ENCODE peak calls at places on chromosomes 12 and 14, in four cellular contexts. One of them, this sample, is unnamed. For H3K36me3 and H3K4me1, the result is how much of the 10 kb centered on the place peaks cover.

GRCh38 chr14:74551903-74552371 is 58.4 kb downstream of the ISCA2 start:
- DNase-seq in HCT116: no peak
- DNase-seq in HepG2: no peak
- DNase-seq in K562: no peak
- DNase-seq in this sample: no peak

GRCh38 chr12:93749515-93749914 is 72.3 kb downstream of the CRADD start:
- DNase-seq in HCT116: no peak
- DNase-seq in HepG2: no peak
- DNase-seq in K562: no peak
- DNase-seq in this sample: no peak

GRCh38 chr12:113373966-113374365 is 15.6 kb downstream of the PLBD2 start:
- DNase-seq in HCT116: no peak
- DNase-seq in HepG2: no peak
- DNase-seq in K562: no peak
- DNase-seq in this sample: no peak

GRCh38 chr14:80239631-80240030 is 28.3 kb upstream of the DIO2 start:
- DNase-seq in HCT116: no peak
- DNase-seq in HepG2: no peak
- DNase-seq in K562: no peak
- DNase-seq in this sample: no peak

GRCh38 chr12:15627995-15628945 is 160.9 kb downstream of the EPS8 start:
- DNase-seq in HCT116: no peak
- DNase-seq in HepG2: peak
- DNase-seq in K562: no peak
- DNase-seq in this sample: no peak

GRCh38 chr12:50569876-50570275 is 65.1 kb downstream of the DIP2B start:
- DNase-seq in HCT116: no peak
- DNase-seq in HepG2: no peak
- DNase-seq in K562: no peak
- DNase-seq in this sample: no peak

GRCh38 chr12:131007031-131007793 is 53.5 kb downstream of the ADGRD1 start:
- DNase-seq in HCT116: no peak
- DNase-seq in HepG2: peak
- DNase-seq in K562: no peak
- DNase-seq in this sample: no peak

GRCh38 chr14:56138987-56139386 is 20.8 kb downstream of the PELI2 start:
- DNase-seq in HCT116: no peak
- DNase-seq in HepG2: no peak
- DNase-seq in K562: no peak
- DNase-seq in this sample: no peak

GRCh38 chr12:104172564-104172935 is 34.5 kb upstream of the NFYB start:
- DNase-seq in HCT116: no peak
- DNase-seq in HepG2: no peak
- DNase-seq in K562: peak
- DNase-seq in this sample: no peak

GRCh38 chr12:129827102-129827873 is 76.5 kb downstream of the TMEM132D start:
- DNase-seq in HCT116: no peak
- DNase-seq in HepG2: no peak
- DNase-seq in K562: no peak
- DNase-seq in this sample: no peak

GRCh38 chr14:70934084-70934483 is 26.8 kb downstream of the PCNX1 start:
- DNase-seq in HCT116: no peak
- DNase-seq in HepG2: no peak
- DNase-seq in K562: no peak
- DNase-seq in this sample: no peak

GRCh38 chr14:105304565-105304964 is 3.8 kb upstream of the BRF1 start:
- DNase-seq in HCT116: no peak
- DNase-seq in HepG2: no peak
- DNase-seq in K562: no peak
- DNase-seq in this sample: no peak

GRCh38 chr12:51368640-51369517 is 22.3 kb downstream of the GALNT6 start:
- DNase-seq in HCT116: no peak
- DNase-seq in HepG2: no peak
- DNase-seq in K562: peak
- DNase-seq in this sample: no peak

GRCh38 chr12:7219599-7220243 is 30.2 kb downstream of the PEX5 start:
- DNase-seq in HCT116: peak
- DNase-seq in HepG2: peak
- DNase-seq in K562: peak
- DNase-seq in this sample: peak

GRCh38 chr14:93303659-93304058 is 29.2 kb downstream of the BTBD7 start:
- DNase-seq in HCT116: no peak
- DNase-seq in HepG2: no peak
- DNase-seq in K562: peak
- DNase-seq in this sample: no peak

GRCh38 chr12:15996948-15997347 is 85.8 kb downstream of the DERA start:
- DNase-seq in HCT116: no peak
- DNase-seq in HepG2: no peak
- DNase-seq in K562: no peak
- DNase-seq in this sample: no peak

GRCh38 chr12:6272300-6273208 is 37.9 kb upstream of the PLEKHG6 start:
- DNase-seq in HCT116: peak
- DNase-seq in HepG2: no peak
- DNase-seq in K562: peak
- DNase-seq in this sample: no peak

GRCh38 chr12:6967548-6968100 is 2.8 kb downstream of the PHB2 start:
- DNase-seq in HCT116: no peak
- DNase-seq in HepG2: no peak
- DNase-seq in K562: no peak
- DNase-seq in this sample: no peak

GRCh38 chr14:88166616-88167015 is 156.5 kb downstream of the KCNK10 start:
- DNase-seq in HCT116: no peak
- DNase-seq in HepG2: no peak
- DNase-seq in K562: no peak
- DNase-seq in this sample: no peak

GRCh38 chr14:90500665-90501370 is 104.0 kb downstream of the CALM1 start:
- DNase-seq in HCT116: no peak
- DNase-seq in HepG2: peak
- DNase-seq in K562: peak
- DNase-seq in this sample: no peak

GRCh38 chr14:88468396-88468795 is 82.9 kb downstream of the SPATA7 start:
- DNase-seq in HCT116: no peak
- DNase-seq in HepG2: no peak
- DNase-seq in K562: no peak
- DNase-seq in this sample: no peak

GRCh38 chr14:65214741-65215140 is 112.4 kb upstream of the MAX start:
- DNase-seq in HCT116: no peak
- DNase-seq in HepG2: no peak
- DNase-seq in K562: no peak
- DNase-seq in this sample: no peak

GRCh38 chr12:123931686-123932321 is 40.8 kb downstream of the CCDC92 start:
- DNase-seq in HCT116: no peak
- DNase-seq in HepG2: no peak
- DNase-seq in K562: no peak
- DNase-seq in this sample: no peak

GRCh38 chr14:70121521-70121920 is 67.2 kb downstream of the SLC8A3 start:
- DNase-seq in HCT116: no peak
- DNase-seq in HepG2: no peak
- DNase-seq in K562: no peak
- DNase-seq in this sample: no peak

GRCh38 chr12:6823161-6824084 is 1.8 kb downstream of the GPR162 start:
- DNase-seq in HCT116: no peak
- DNase-seq in HepG2: no peak
- DNase-seq in K562: no peak
- DNase-seq in this sample: no peak

GRCh38 chr12:1591029-1591428 is 3.4 kb downstream of the FBXL14 start:
- DNase-seq in HCT116: no peak
- DNase-seq in HepG2: no peak
- DNase-seq in K562: peak
- DNase-seq in this sample: no peak

GRCh38 chr14:95434161-95434560 is 82.3 kb downstream of the SYNE3 start:
- DNase-seq in HCT116: no peak
- DNase-seq in HepG2: no peak
- DNase-seq in K562: no peak
- DNase-seq in this sample: no peak

GRCh38 chr14:99127651-99128167 is 144.3 kb downstream of the BCL11B start:
- DNase-seq in HCT116: no peak
- DNase-seq in HepG2: no peak
- DNase-seq in K562: no peak
- DNase-seq in this sample: no peak

GRCh38 chr14:58865520-58866281 is 227.9 kb downstream of the DACT1 start:
- DNase-seq in HCT116: no peak
- DNase-seq in HepG2: no peak
- DNase-seq in K562: no peak
- DNase-seq in this sample: no peak

GRCh38 chr14:61109288-61109687 is 128.2 kb downstream of the SLC38A6 start:
- DNase-seq in HCT116: no peak
- DNase-seq in HepG2: no peak
- DNase-seq in K562: no peak
- DNase-seq in this sample: no peak

GRCh38 chr14:61107148-61107641 is 126.2 kb downstream of the SLC38A6 start:
- DNase-seq in HCT116: no peak
- DNase-seq in HepG2: no peak
- DNase-seq in K562: no peak
- DNase-seq in this sample: no peak

GRCh38 chr14:61107896-61108295 is 126.9 kb downstream of the SLC38A6 start:
- DNase-seq in HCT116: no peak
- DNase-seq in HepG2: no peak
- DNase-seq in K562: no peak
- DNase-seq in this sample: no peak

GRCh38 chr14:61110683-61111082 is 129.6 kb downstream of the SLC38A6 start:
- DNase-seq in HCT116: no peak
- DNase-seq in HepG2: no peak
- DNase-seq in K562: no peak
- DNase-seq in this sample: no peak

DNA sequence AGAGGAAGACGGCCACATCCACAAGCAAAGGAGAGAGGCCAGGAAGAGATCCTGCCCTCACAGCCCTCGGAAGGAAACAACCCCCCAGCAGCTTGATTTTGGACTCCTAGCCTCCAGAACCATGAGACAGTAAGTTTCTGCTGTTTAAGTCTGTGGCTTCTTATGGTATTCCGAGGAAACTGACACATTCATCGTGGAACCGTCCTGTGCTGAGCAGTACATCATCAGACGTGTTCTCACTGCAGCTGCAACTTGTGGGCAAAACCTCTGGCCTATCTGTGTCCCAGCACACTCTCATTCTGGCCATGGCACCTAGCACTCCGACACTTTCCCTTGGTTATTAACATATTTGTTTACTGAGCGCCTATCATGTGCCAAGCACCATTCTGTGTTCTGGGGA is 127.7 kb downstream of the SLC38A6 start:
- DNase-seq in HCT116: no peak
- DNase-seq in HepG2: no peak
- DNase-seq in K562: no peak
- DNase-seq in this sample: no peak
- TF ChIP-seq TCF7L2 in HCT116: no peak
- TF ChIP-seq TCF7L2 in HepG2: no peak
- TF ChIP-seq TCF7L2 in K562: no peak
- TF ChIP-seq TCF7L2 in this sample: no peak

DNA sequence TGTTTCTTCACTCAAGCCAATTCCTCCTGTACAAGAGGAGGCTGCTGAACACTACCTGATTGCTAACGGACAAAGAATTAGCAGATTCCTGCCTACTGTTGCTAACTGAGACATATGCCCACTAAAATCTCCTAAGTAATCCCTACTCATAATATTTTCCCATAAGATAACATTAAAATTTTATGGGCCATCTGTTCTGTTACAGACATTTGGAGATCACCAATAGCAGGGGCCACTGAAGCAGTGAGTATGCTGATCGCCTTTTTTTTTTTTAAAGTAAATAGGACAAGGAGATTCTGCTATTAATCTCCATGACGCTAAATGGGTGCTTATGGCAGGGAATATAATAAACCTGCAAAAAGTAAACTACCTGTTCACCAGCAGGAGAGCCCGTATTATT is 292.9 kb downstream of the MED13L start:
- DNase-seq in HCT116: no peak
- DNase-seq in HepG2: no peak
- DNase-seq in K562: no peak
- DNase-seq in this sample: no peak
- H3K36me3 ChIP-seq in HCT116: under half
- H3K36me3 ChIP-seq in HepG2: under half
- H3K36me3 ChIP-seq in K562: half or more
- H3K36me3 ChIP-seq in this sample: under half

GRCh38 chr12:53051058-53051880 is 1.4 kb downstream of the TNS2 start:
- DNase-seq in HCT116: no peak
- DNase-seq in HepG2: peak
- DNase-seq in K562: peak
- DNase-seq in this sample: no peak
- H3K4me1 ChIP-seq in HCT116: half or more
- H3K4me1 ChIP-seq in HepG2: half or more
- H3K4me1 ChIP-seq in K562: half or more
- H3K4me1 ChIP-seq in this sample: half or more

GRCh38 chr12:114916531-114916930 is 232.6 kb upstream of the TBX3 start:
- DNase-seq in HCT116: no peak
- DNase-seq in HepG2: no peak
- DNase-seq in K562: no peak
- DNase-seq in this sample: no peak
- TF ChIP-seq TCF7L2 in HCT116: no peak
- TF ChIP-seq TCF7L2 in HepG2: no peak
- TF ChIP-seq TCF7L2 in K562: no peak
- TF ChIP-seq TCF7L2 in this sample: no peak

GRCh38 chr12:31991146-31991545 is 31.9 kb downstream of the RESF1 start:
- DNase-seq in HCT116: no peak
- DNase-seq in HepG2: no peak
- DNase-seq in K562: no peak
- DNase-seq in this sample: no peak
- H3K36me3 ChIP-seq in HCT116: under half
- H3K36me3 ChIP-seq in HepG2: under half
- H3K36me3 ChIP-seq in K562: half or more
- H3K36me3 ChIP-seq in this sample: under half

DNA sequence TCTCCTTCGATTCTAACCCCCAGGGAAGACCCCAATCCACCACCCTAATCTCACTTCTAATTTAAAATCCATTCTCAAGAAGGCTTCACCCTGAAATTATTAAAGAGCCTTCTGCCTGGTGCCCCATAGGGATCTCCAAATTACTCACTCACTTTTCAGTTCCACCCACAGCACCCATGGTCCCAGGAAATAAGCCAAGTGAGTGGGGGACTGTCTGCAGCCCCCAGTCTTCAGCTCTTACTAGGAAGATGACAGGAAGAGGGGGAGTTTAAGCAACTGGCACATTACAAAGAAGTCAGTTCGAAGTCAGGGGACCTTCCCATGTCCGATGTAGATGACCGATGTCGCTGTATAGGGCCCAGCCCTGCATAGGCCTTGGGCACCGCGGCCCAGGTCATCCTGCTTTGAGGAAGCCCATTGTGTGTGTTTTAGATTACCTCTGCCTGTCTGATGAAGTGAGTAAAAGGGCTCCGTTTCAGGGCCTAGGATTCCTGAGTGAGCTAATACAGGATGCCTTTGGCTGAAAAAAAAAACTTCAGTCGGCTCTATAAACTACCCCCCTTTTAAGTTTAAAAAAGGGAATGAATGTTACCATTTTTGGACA is 1.9 kb downstream of the ACTN1 start:
- DNase-seq in HCT116: no peak
- DNase-seq in HepG2: peak
- DNase-seq in K562: peak
- DNase-seq in this sample: no peak
- H3K4me1 ChIP-seq in HCT116: under half
- H3K4me1 ChIP-seq in HepG2: half or more
- H3K4me1 ChIP-seq in K562: under half
- H3K4me1 ChIP-seq in this sample: under half

GRCh38 chr14:61940669-61941420 is 178.6 kb downstream of the SNAPC1 start:
- DNase-seq in HCT116: no peak
- DNase-seq in HepG2: no peak
- DNase-seq in K562: no peak
- DNase-seq in this sample: no peak
- TF ChIP-seq TCF7L2 in HCT116: no peak
- TF ChIP-seq TCF7L2 in HepG2: no peak
- TF ChIP-seq TCF7L2 in K562: no peak
- TF ChIP-seq TCF7L2 in this sample: no peak